ENCODE peak calls at places on chromosomes 3 and 15, in four cellular contexts. O is stomach, T is bronchial epithelial cell, Z is brain microvascular endothelial cell. V is an unnamed sample.

GRCh38 chr3:143751643-143752178 is 96.6 kb downstream of the SLC9A9 start:
- DNase-seq in O (no peak), T (no peak), Z (no peak), V (no peak)

GRCh38 chr3:109532257-109533216 is 195.2 kb upstream of the DPPA4 start:
- DNase-seq in O (peak; percentile 33), T (peak; percentile 55), Z (peak; percentile 82), V (no peak)

GRCh38 chr15:63401714-63402497 is 20.3 kb upstream of the CA12 start:
- DNase-seq in O (no peak), T (no peak), Z (no peak), V (no peak)

GRCh38 chr3:160485931-160486330 is 36.3 kb upstream of the TRIM59 start:
- DNase-seq in O (no peak), T (no peak), Z (no peak), V (no peak)

GRCh38 chr3:152497457-152497856 is 228.7 kb downstream of the MBNL1 start:
- DNase-seq in O (no peak), T (peak; percentile 11), Z (no peak), V (no peak)

GRCh38 chr15:77044228-77045042 is 26.5 kb downstream of the TSPAN3 start:
- DNase-seq in O (no peak), T (no peak), Z (no peak), V (no peak)

GRCh38 chr3:8506611-8507061 is 5.0 kb downstream of the LMCD1 start:
- DNase-seq in O (no peak), T (peak; percentile 53), Z (peak; percentile 74), V (no peak)

GRCh38 chr15:77627067-77627466 is 5.6 kb downstream of the LINGO1 start:
- DNase-seq in O (no peak), T (no peak), Z (no peak), V (no peak)

GRCh38 chr3:44208568-44208967 is 33.1 kb upstream of the TOPAZ1 start:
- DNase-seq in O (no peak), T (peak; percentile 46), Z (no peak), V (no peak)

GRCh38 chr3:188202358-188203138 is 48.6 kb downstream of the LPP start:
- DNase-seq in O (no peak), T (no peak), Z (no peak), V (no peak)

GRCh38 chr3:57919987-57920386 is 88.2 kb upstream of the FLNB start:
- DNase-seq in O (no peak), T (no peak), Z (no peak), V (no peak)

GRCh38 chr15:39022532-39023305 is 458.1 kb upstream of the RASGRP1 start:
- DNase-seq in O (no peak), T (no peak), Z (no peak), V (no peak)

GRCh38 chr15:38819343-38819858 is 254.8 kb upstream of the RASGRP1 start:
- DNase-seq in O (no peak), T (no peak), Z (no peak), V (no peak)

GRCh38 chr3:120418866-120419490 is 31.8 kb downstream of the FSTL1 start:
- DNase-seq in O (peak; percentile 51), T (peak; percentile 69), Z (peak; percentile 31), V (peak; percentile 60)

GRCh38 chr3:108132727-108133373 is 42.0 kb upstream of the CD47 start:
- DNase-seq in O (no peak), T (peak; percentile 95), Z (peak; percentile 11), V (no peak)

GRCh38 chr3:53711387-53711786 is 134.8 kb downstream of the CHDH start:
- DNase-seq in O (peak; percentile 11), T (no peak), Z (no peak), V (no peak)

GRCh38 chr3:17336291-17336690 is 406.1 kb downstream of the TBC1D5 start:
- DNase-seq in O (no peak), T (no peak), Z (no peak), V (no peak)

GRCh38 chr15:89888214-89888804 is 5.5 kb downstream of the AP3S2 start:
- DNase-seq in O (no peak), T (peak; percentile 40), Z (peak; percentile 50), V (peak; percentile 75)

GRCh38 chr3:23113455-23114171 is 89.5 kb upstream of the UBE2E2 start:
- DNase-seq in O (no peak), T (peak; percentile 97), Z (peak; percentile 24), V (no peak)

GRCh38 chr3:2247249-2247648 is 148.6 kb downstream of the CNTN4 start:
- DNase-seq in O (no peak), T (no peak), Z (no peak), V (no peak)

GRCh38 chr3:50516048-50516871 is 12.8 kb upstream of the CACNA2D2 start:
- DNase-seq in O (peak; percentile 26), T (no peak), Z (no peak), V (peak; percentile 58)

GRCh38 chr15:34796847-34797246 is 1.5 kb upstream of the ACTC1 start:
- DNase-seq in O (no peak), T (no peak), Z (no peak), V (no peak)

GRCh38 chr3:32813180-32813579 is 4.6 kb upstream of the TRIM71 start:
- DNase-seq in O (no peak), T (no peak), Z (no peak), V (no peak)

GRCh38 chr3:169965562-169965961 is 1.0 kb upstream of the SEC62 start:
- DNase-seq in O (no peak), T (no peak), Z (no peak), V (no peak)

GRCh38 chr15:31396881-31397560 is 70.4 kb downstream of the KLF13 start:
- DNase-seq in O (peak; percentile 95), T (peak; percentile 75), Z (peak; percentile 47), V (peak; percentile 98)

GRCh38 chr3:73365756-73366397 is 258.9 kb downstream of the PDZRN3 start:
- DNase-seq in O (no peak), T (no peak), Z (peak; percentile 1), V (peak; percentile 31)

GRCh38 chr3:126527455-126528211 is 3.7 kb downstream of the CHST13 start:
- DNase-seq in O (no peak), T (no peak), Z (no peak), V (no peak)

GRCh38 chr3:196631655-196632032 is 7.8 kb upstream of the NRROS start:
- DNase-seq in O (no peak), T (no peak), Z (no peak), V (no peak)

GRCh38 chr3:21054064-21054463 is 696.9 kb downstream of the ZNF385D start:
- DNase-seq in O (no peak), T (no peak), Z (no peak), V (no peak)

GRCh38 chr15:66733976-66734375 is 31.9 kb downstream of the SMAD6 start:
- DNase-seq in O (no peak), T (no peak), Z (no peak), V (no peak)

GRCh38 chr3:127990051-127990450 is 62.2 kb upstream of the SEC61A1 start:
- DNase-seq in O (no peak), T (no peak), Z (no peak), V (no peak)

DNA sequence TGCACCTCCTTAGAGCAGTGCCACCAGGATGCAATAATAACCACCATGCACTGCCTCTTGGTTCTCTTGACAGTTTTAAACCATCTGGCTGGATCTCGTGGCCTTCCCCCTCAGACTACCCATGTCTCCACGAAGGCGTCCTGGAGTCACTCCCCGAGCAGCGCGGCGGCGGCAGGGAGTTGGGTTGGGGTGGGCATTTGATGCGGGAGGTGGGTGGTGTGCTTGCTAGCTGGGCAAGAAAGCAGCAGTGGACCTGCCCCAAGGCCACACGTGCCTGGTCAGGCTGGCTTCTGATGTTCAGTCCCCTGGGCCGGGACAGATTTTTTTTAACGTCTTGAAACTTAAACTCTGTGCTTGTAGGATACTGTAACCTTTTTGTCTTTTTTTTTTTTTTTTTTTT is 3.9 kb upstream of the TTLL3 start:
- DNase-seq in O (no peak), T (no peak), Z (no peak), V (no peak)
- H3K36me3 ChIP-seq in O (peaks cover 62% of the 10 kb centered on the region), T (peaks cover 24% of the 10 kb centered on the region), Z (peaks cover 63% of the 10 kb centered on the region), V (peaks cover 16% of the 10 kb centered on the region)

GRCh38 chr3:179398574-179399249 is 51.2 kb downstream of the MFN1 start:
- DNase-seq in O (no peak), T (no peak), Z (no peak), V (no peak)
- H3K36me3 ChIP-seq in O (peaks cover 59% of the 10 kb centered on the region), T (peaks cover 3% of the 10 kb centered on the region), Z (peaks cover 13% of the 10 kb centered on the region), V (no peaks in the 10 kb centered on the region)

DNA sequence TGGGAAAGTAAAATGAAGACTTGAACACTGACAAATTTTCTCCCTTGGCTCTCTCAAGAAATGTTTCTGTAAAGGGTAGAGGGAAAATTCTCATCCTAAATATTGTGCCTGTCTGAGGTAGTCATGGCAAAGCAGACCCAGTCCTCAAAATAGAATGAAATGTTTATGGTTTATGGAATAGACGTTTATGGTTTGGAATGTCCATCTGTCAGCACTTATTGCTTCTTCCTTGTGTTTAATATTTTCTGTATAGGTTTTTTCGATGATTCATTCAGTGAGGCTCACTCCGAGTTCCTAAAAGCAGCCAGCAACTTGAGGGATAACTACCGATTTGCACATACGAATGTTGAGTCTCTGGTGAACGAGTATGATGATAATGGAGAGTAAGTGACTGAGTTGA is 13.9 kb downstream of the ELL3 start:
- DNase-seq in O (no peak), T (no peak), Z (peak; percentile 46), V (no peak)
- H3K36me3 ChIP-seq in O (peaks cover 100% of the 10 kb centered on the region), T (peaks cover 23% of the 10 kb centered on the region), Z (peaks cover 75% of the 10 kb centered on the region), V (peaks cover 14% of the 10 kb centered on the region)

GRCh38 chr3:183839751-183840150 is 14.4 kb upstream of the MAP6D1 start:
- DNase-seq in O (no peak), T (no peak), Z (no peak), V (no peak)
- H3K36me3 ChIP-seq in O (peaks cover 96% of the 10 kb centered on the region), T (peaks cover 9% of the 10 kb centered on the region), Z (peaks cover 37% of the 10 kb centered on the region), V (peaks cover 9% of the 10 kb centered on the region)

DNA sequence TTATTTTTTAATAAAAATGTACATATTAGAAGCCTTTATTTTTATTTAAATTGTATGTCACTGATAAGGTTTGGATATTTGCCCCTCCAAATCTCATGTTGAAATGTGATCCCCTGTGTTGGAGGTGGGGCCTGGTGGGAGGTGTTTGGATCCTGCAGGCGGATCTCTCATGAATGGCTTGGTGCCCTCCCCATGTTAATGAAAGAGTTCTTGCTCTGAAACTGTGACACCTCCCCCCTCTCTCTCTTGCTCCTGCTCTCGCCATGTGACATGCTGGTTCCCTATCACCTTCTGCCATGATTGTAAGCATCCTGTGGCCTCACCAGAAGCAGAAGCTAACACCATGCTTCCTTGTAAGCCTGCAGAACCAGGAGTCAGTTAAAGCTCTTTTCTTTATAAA is 13.0 kb downstream of the AGTR1 start:
- DNase-seq in O (no peak), T (no peak), Z (no peak), V (no peak)
- H3K36me3 ChIP-seq in O (no peaks in the 10 kb centered on the region), T (no peaks in the 10 kb centered on the region), Z (no peaks in the 10 kb centered on the region), V (no peaks in the 10 kb centered on the region)

DNA sequence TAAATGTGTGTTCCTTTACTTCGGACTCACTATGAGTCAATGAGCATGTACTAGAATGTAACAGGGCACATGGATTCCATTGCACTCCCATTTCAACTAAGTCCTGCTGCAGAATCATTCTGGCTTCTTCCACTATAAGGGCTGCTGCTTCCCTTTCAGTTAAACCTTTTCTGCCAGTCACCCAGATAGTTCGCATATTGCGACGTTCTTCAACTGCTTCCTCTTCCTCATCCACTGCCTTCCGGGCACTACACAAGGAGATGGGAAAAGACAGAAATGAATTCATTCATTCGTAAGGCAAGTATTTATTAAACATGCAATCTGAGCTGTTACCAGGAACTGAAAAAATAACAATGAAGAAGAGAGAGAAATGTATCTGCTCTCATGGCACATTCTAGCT is 55.6 kb downstream of the POLQ start:
- DNase-seq in O (no peak), T (no peak), Z (no peak), V (no peak)
- H3K36me3 ChIP-seq in O (no peaks in the 10 kb centered on the region), T (peaks cover 1% of the 10 kb centered on the region), Z (no peaks in the 10 kb centered on the region), V (no peaks in the 10 kb centered on the region)

V was measured in mucosa of descending colon.